ENCODE peak calls at places on chromosomes 5 and 9, in six cellular contexts. One of them, this sample, is unnamed.

GRCh38 chr5:56656816-56657740 is 158.3 kb upstream of the MAP3K1 start:
- DNase-seq in PC-9: peak; percentile 91
- DNase-seq in dorsolateral prefrontal cortex: no peak
- DNase-seq in prostate gland: no peak
- DNase-seq in endothelial cell: no peak
- DNase-seq in GM20000: no peak
- DNase-seq in this sample: no peak

GRCh38 chr5:80149161-80149609 is 106.7 kb downstream of the SERINC5 start:
- DNase-seq in GM20000: no peak
- DNase-seq in dorsolateral prefrontal cortex: no peak
- DNase-seq in prostate gland: no peak
- DNase-seq in endothelial cell: no peak
- DNase-seq in PC-9: no peak
- DNase-seq in this sample: no peak

GRCh38 chr5:17046320-17046719 is 110.2 kb upstream of the MYO10 start:
- DNase-seq in dorsolateral prefrontal cortex: no peak
- DNase-seq in PC-9: no peak
- DNase-seq in endothelial cell: no peak
- DNase-seq in GM20000: no peak
- DNase-seq in prostate gland: no peak
- DNase-seq in this sample: no peak

GRCh38 chr9:26725573-26725972 is 167.0 kb downstream of the CAAP1 start:
- DNase-seq in GM20000: no peak
- DNase-seq in dorsolateral prefrontal cortex: no peak
- DNase-seq in PC-9: no peak
- DNase-seq in prostate gland: no peak
- DNase-seq in endothelial cell: no peak
- DNase-seq in this sample: no peak

GRCh38 chr5:33313150-33313549 is 127.6 kb upstream of the TARS1 start:
- DNase-seq in dorsolateral prefrontal cortex: no peak
- DNase-seq in prostate gland: peak; percentile 13
- DNase-seq in endothelial cell: no peak
- DNase-seq in GM20000: no peak
- DNase-seq in PC-9: peak; percentile 81
- DNase-seq in this sample: no peak

GRCh38 chr9:108257387-108257786 is 598.4 kb downstream of the ACTL7B start:
- DNase-seq in PC-9: no peak
- DNase-seq in dorsolateral prefrontal cortex: no peak
- DNase-seq in prostate gland: no peak
- DNase-seq in GM20000: no peak
- DNase-seq in endothelial cell: no peak
- DNase-seq in this sample: no peak

GRCh38 chr9:36576866-36577265 is 4.2 kb downstream of the MELK start:
- DNase-seq in PC-9: no peak
- DNase-seq in GM20000: no peak
- DNase-seq in endothelial cell: no peak
- DNase-seq in prostate gland: no peak
- DNase-seq in dorsolateral prefrontal cortex: no peak
- DNase-seq in this sample: no peak

GRCh38 chr5:157926953-157927352 is 68.0 kb upstream of the CLINT1 start:
- DNase-seq in dorsolateral prefrontal cortex: no peak
- DNase-seq in prostate gland: no peak
- DNase-seq in PC-9: no peak
- DNase-seq in GM20000: no peak
- DNase-seq in endothelial cell: no peak
- DNase-seq in this sample: no peak

GRCh38 chr5:157487358-157487757 is 27.3 kb downstream of the NIPAL4 start:
- DNase-seq in PC-9: peak; percentile 2
- DNase-seq in GM20000: peak; percentile 41
- DNase-seq in prostate gland: no peak
- DNase-seq in endothelial cell: no peak
- DNase-seq in dorsolateral prefrontal cortex: no peak
- DNase-seq in this sample: peak; percentile 74

GRCh38 chr9:37925786-37926736 is 22.1 kb upstream of the SLC25A51 start:
- DNase-seq in endothelial cell: no peak
- DNase-seq in prostate gland: no peak
- DNase-seq in dorsolateral prefrontal cortex: no peak
- DNase-seq in GM20000: no peak
- DNase-seq in PC-9: no peak
- DNase-seq in this sample: peak; percentile 48

GRCh38 chr5:106094128-106094726 is 1576.5 kb downstream of the EFNA5 start:
- DNase-seq in endothelial cell: no peak
- DNase-seq in dorsolateral prefrontal cortex: no peak
- DNase-seq in PC-9: peak; percentile 77
- DNase-seq in prostate gland: peak; percentile 53
- DNase-seq in GM20000: no peak
- DNase-seq in this sample: peak; percentile 40

GRCh38 chr9:134502261-134503211 is 139.1 kb upstream of the COL5A1 start:
- DNase-seq in prostate gland: no peak
- DNase-seq in GM20000: no peak
- DNase-seq in PC-9: peak; percentile 50
- DNase-seq in dorsolateral prefrontal cortex: no peak
- DNase-seq in endothelial cell: no peak
- DNase-seq in this sample: no peak

GRCh38 chr5:172235827-172236749 is 42.1 kb downstream of the EFCAB9 start:
- DNase-seq in prostate gland: no peak
- DNase-seq in endothelial cell: no peak
- DNase-seq in PC-9: no peak
- DNase-seq in dorsolateral prefrontal cortex: no peak
- DNase-seq in GM20000: no peak
- DNase-seq in this sample: no peak

GRCh38 chr9:104078596-104078995 is 15.5 kb upstream of the SMC2 start:
- DNase-seq in endothelial cell: no peak
- DNase-seq in dorsolateral prefrontal cortex: no peak
- DNase-seq in GM20000: no peak
- DNase-seq in prostate gland: no peak
- DNase-seq in PC-9: no peak
- DNase-seq in this sample: no peak

GRCh38 chr5:33379757-33380156 is 61.0 kb upstream of the TARS1 start:
- DNase-seq in dorsolateral prefrontal cortex: no peak
- DNase-seq in GM20000: no peak
- DNase-seq in prostate gland: no peak
- DNase-seq in endothelial cell: peak; percentile 31
- DNase-seq in PC-9: peak; percentile 31
- DNase-seq in this sample: peak; percentile 37

GRCh38 chr9:113985968-113986585 is 92.0 kb downstream of the AMBP start:
- DNase-seq in endothelial cell: no peak
- DNase-seq in dorsolateral prefrontal cortex: no peak
- DNase-seq in prostate gland: no peak
- DNase-seq in PC-9: no peak
- DNase-seq in GM20000: no peak
- DNase-seq in this sample: no peak

GRCh38 chr9:114153761-114154596 is 1.4 kb upstream of the COL27A1 start:
- DNase-seq in prostate gland: peak; percentile 29
- DNase-seq in dorsolateral prefrontal cortex: no peak
- DNase-seq in PC-9: no peak
- DNase-seq in GM20000: no peak
- DNase-seq in endothelial cell: peak; percentile 23
- DNase-seq in this sample: no peak

GRCh38 chr5:67404261-67405100 is 207.9 kb upstream of the CD180 start:
- DNase-seq in GM20000: no peak
- DNase-seq in dorsolateral prefrontal cortex: no peak
- DNase-seq in prostate gland: no peak
- DNase-seq in PC-9: no peak
- DNase-seq in endothelial cell: no peak
- DNase-seq in this sample: no peak

GRCh38 chr5:77645158-77645994 is 6.9 kb upstream of the OTP start:
- DNase-seq in dorsolateral prefrontal cortex: no peak
- DNase-seq in PC-9: no peak
- DNase-seq in endothelial cell: peak; percentile 83
- DNase-seq in GM20000: peak; percentile 92
- DNase-seq in prostate gland: no peak
- DNase-seq in this sample: peak; percentile 62

GRCh38 chr5:37721447-37721871 is 118.4 kb downstream of the GDNF start:
- DNase-seq in PC-9: no peak
- DNase-seq in endothelial cell: no peak
- DNase-seq in prostate gland: no peak
- DNase-seq in dorsolateral prefrontal cortex: no peak
- DNase-seq in GM20000: peak; percentile 19
- DNase-seq in this sample: peak; percentile 73

GRCh38 chr5:72355706-72356299 is 35.6 kb downstream of the PTCD2 start:
- DNase-seq in GM20000: no peak
- DNase-seq in prostate gland: no peak
- DNase-seq in dorsolateral prefrontal cortex: no peak
- DNase-seq in PC-9: no peak
- DNase-seq in endothelial cell: peak; percentile 31
- DNase-seq in this sample: no peak

GRCh38 chr5:82586597-82586996 is 308.4 kb upstream of the RPS23 start:
- DNase-seq in GM20000: no peak
- DNase-seq in prostate gland: no peak
- DNase-seq in endothelial cell: no peak
- DNase-seq in dorsolateral prefrontal cortex: no peak
- DNase-seq in PC-9: no peak
- DNase-seq in this sample: no peak

GRCh38 chr5:6714221-6715041 is 1.2 kb downstream of the TENT4A start:
- DNase-seq in endothelial cell: peak; percentile 28
- DNase-seq in PC-9: no peak
- DNase-seq in prostate gland: no peak
- DNase-seq in dorsolateral prefrontal cortex: no peak
- DNase-seq in GM20000: peak; percentile 46
- DNase-seq in this sample: no peak

GRCh38 chr5:172150514-172151425 is 37.3 kb downstream of the STK10 start:
- DNase-seq in GM20000: peak; percentile 68
- DNase-seq in PC-9: no peak
- DNase-seq in endothelial cell: no peak
- DNase-seq in dorsolateral prefrontal cortex: no peak
- DNase-seq in prostate gland: no peak
- DNase-seq in this sample: peak; percentile 58

GRCh38 chr9:109906766-109907382 is 126.9 kb downstream of the PALM2AKAP2 start:
- DNase-seq in endothelial cell: no peak
- DNase-seq in prostate gland: no peak
- DNase-seq in PC-9: no peak
- DNase-seq in dorsolateral prefrontal cortex: no peak
- DNase-seq in GM20000: peak; percentile 25
- DNase-seq in this sample: peak; percentile 46

GRCh38 chr9:126380447-126380846 is 53.8 kb downstream of the MVB12B start:
- DNase-seq in GM20000: no peak
- DNase-seq in dorsolateral prefrontal cortex: no peak
- DNase-seq in prostate gland: no peak
- DNase-seq in PC-9: no peak
- DNase-seq in endothelial cell: no peak
- DNase-seq in this sample: no peak
- TF ChIP-seq CTCF in GM20000: no peak
- TF ChIP-seq CTCF in dorsolateral prefrontal cortex: no peak
- TF ChIP-seq CTCF in prostate gland: no peak
- TF ChIP-seq CTCF in PC-9: no peak
- TF ChIP-seq CTCF in endothelial cell: no peak
- TF ChIP-seq CTCF in this sample: no peak

GRCh38 chr9:22244141-22245011 is 202.2 kb upstream of the DMRTA1 start:
- DNase-seq in endothelial cell: peak; percentile 55
- DNase-seq in prostate gland: no peak
- DNase-seq in GM20000: peak; percentile 20
- DNase-seq in PC-9: no peak
- DNase-seq in dorsolateral prefrontal cortex: no peak
- DNase-seq in this sample: peak; percentile 48
- TF ChIP-seq CTCF in endothelial cell: peak; percentile 30
- TF ChIP-seq CTCF in prostate gland: peak; percentile 34
- TF ChIP-seq CTCF in GM20000: peak; percentile 55
- TF ChIP-seq CTCF in PC-9: peak; percentile 14
- TF ChIP-seq CTCF in dorsolateral prefrontal cortex: peak; percentile 54
- TF ChIP-seq CTCF in this sample: peak; percentile 55

GRCh38 chr5:131814990-131815389 is 18.2 kb upstream of the FNIP1 start:
- DNase-seq in GM20000: no peak
- DNase-seq in dorsolateral prefrontal cortex: no peak
- DNase-seq in prostate gland: no peak
- DNase-seq in endothelial cell: no peak
- DNase-seq in PC-9: peak; percentile 85
- DNase-seq in this sample: no peak

GRCh38 chr5:131812371-131813160 is 15.7 kb upstream of the FNIP1 start:
- DNase-seq in GM20000: no peak
- DNase-seq in dorsolateral prefrontal cortex: no peak
- DNase-seq in endothelial cell: no peak
- DNase-seq in PC-9: no peak
- DNase-seq in prostate gland: no peak
- DNase-seq in this sample: no peak

DNA sequence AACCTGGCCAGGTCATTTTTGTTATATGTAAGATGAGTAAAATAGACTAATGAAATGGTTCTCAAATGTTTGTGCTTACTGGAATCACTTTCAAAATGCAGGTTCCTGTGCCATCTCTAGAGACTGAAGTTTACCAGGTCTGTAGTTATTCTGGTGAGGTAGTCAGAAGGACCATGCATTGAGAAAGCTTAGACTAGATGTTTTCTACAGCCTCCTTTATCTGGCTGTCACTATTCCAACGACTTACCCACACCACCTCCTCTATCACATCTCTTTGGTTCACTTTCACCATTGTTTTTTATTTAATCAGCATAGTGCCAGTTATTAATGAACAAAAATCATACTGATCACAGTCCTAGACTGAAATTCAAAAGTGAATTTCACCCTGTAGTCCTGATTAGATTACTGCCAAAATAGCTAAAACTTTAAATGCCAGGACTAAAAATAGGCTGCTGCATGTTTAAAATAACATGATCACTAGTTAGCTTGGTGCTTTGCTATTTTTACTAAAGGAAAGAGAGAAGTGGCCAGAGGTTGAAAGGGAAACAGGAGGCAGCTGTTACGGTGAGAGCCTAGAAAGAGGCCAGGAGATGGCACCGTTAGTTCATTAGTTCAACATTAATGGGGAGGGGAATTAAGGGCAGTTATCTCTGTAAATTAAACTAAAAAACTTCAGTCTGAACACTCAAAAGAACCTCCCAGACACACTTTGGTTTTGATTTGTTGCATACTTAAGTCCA is 13.9 kb upstream of the FNIP1 start:
- DNase-seq in dorsolateral prefrontal cortex: no peak
- DNase-seq in GM20000: peak; percentile 39
- DNase-seq in PC-9: no peak
- DNase-seq in endothelial cell: peak; percentile 10
- DNase-seq in prostate gland: no peak
- DNase-seq in this sample: peak; percentile 53
- TF ChIP-seq CTCF in dorsolateral prefrontal cortex: peak; percentile 49
- TF ChIP-seq CTCF in GM20000: peak; percentile 18
- TF ChIP-seq CTCF in PC-9: peak; percentile 39
- TF ChIP-seq CTCF in endothelial cell: no peak
- TF ChIP-seq CTCF in prostate gland: no peak
- TF ChIP-seq CTCF in this sample: peak; percentile 31

DNA sequence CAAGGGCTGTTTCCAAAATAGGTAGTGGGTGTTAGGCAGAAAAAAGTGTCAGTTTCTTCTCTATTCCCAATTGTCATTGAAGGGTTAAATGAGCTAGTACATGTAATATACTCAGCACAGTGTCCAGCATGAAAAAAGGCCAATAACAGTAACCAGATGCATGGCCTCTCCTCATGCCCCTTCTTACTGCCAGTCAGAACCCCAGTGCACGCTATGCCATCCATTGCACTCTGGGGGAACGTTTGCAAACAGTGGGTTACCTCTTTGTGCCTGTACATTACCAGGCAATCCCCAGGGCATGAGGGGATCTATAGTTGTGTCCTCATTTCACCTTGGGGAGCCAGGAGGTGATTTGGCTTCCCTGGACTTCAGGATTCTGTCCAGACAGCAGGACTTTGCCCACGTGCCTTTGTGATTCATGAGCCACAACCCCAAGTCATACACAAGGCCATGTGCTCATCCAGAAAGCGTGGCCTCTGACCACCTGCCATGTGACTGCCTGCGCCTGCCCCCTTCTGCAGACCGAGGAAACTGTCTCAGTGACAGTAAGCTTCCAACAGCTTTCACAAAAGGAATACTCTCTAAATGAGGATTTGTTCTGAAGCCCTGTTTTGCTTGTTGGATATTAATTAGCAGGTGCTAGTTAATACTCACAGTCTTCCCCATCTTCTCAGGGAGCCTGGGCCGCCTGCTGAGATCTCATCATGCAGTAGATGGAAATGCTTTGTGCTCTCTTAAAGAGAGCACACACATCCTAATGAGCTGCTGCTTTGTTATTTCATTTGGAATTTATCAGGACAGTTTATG is 36.8 kb upstream of the ANGPTL2 start:
- DNase-seq in PC-9: no peak
- DNase-seq in endothelial cell: no peak
- DNase-seq in dorsolateral prefrontal cortex: peak; percentile 67
- DNase-seq in GM20000: no peak
- DNase-seq in prostate gland: no peak
- DNase-seq in this sample: no peak
- TF ChIP-seq CTCF in PC-9: no peak
- TF ChIP-seq CTCF in endothelial cell: no peak
- TF ChIP-seq CTCF in dorsolateral prefrontal cortex: peak; percentile 51
- TF ChIP-seq CTCF in GM20000: no peak
- TF ChIP-seq CTCF in prostate gland: peak; percentile 3
- TF ChIP-seq CTCF in this sample: no peak